ENCODE peak calls at places on chromosome X, in four cellular contexts. L is stimulated activated CD4-positive, alpha-beta T cell treated with anti-CD3 and anti-CD28 coated beads, Interleukin-12 subunit alpha, Interleukin-12 subunit beta, amount 100 ng/mL, for 48 hours; Q is T follicular helper cell; E is NCI-H2081. K is an unnamed sample.

GRCh38 chrX:38233891-38234807 is 13.5 kb upstream of the SRPX start:
- DNase-seq in E (no peak), L (no peak), Q (no peak), K (no peak)

GRCh38 chrX:48835524-48836329 is at the start of gene PCSK1N:
- DNase-seq in L (no peak), Q (peak; percentile 24), E (peak; percentile 79), K (peak; percentile 17)

GRCh38 chrX:122552291-122552800 is 631.7 kb upstream of the GRIA3 start:
- DNase-seq in Q (no peak), E (no peak), L (no peak), K (no peak)

GRCh38 chrX:17032351-17032750 is 85.9 kb downstream of the REPS2 start:
- DNase-seq in Q (no peak), L (no peak), E (no peak), K (no peak)

GRCh38 chrX:19075754-19076153 is 46.5 kb downstream of the ADGRG2 start:
- DNase-seq in Q (no peak), E (no peak), L (no peak), K (no peak)

GRCh38 chrX:133754657-133755056 is 230.7 kb downstream of the GPC3 start:
- DNase-seq in L (no peak), Q (no peak), E (no peak), K (no peak)

GRCh38 chrX:641671-642435 is 11.3 kb downstream of the SHOX start:
- DNase-seq in E (no peak), L (no peak), Q (no peak), K (no peak)

GRCh38 chrX:17596546-17597205 is 140.6 kb upstream of the SCML1 start:
- DNase-seq in Q (no peak), L (no peak), E (no peak), K (no peak)

GRCh38 chrX:111568356-111568755 is 56.9 kb downstream of the SERTM2 start:
- DNase-seq in Q (no peak), E (peak; percentile 21), L (no peak), K (peak; percentile 0)

GRCh38 chrX:135087867-135088266 is 32.5 kb downstream of the ETDB start:
- DNase-seq in Q (no peak), E (peak; percentile 15), L (no peak), K (peak; percentile 91)